ENCODE peak calls at places on chromosomes 4 and X, in ten cellular contexts. S is testis, B is fibroblast of the aortic adventitia, Q is left ventricle myocardium inferior, X is breast epithelium, J is chondrocyte, P is endothelial cell, E is activated B cell treated with CpG ODN at 0.5 μM for 24 hours, L is Calu3, O is choroid plexus epithelial cell. A is an unnamed sample.

GRCh38 chr4:142656178-142656577 is 189.9 kb downstream of the INPP4B start:
- DNase-seq in J (no peak), L (peak; percentile 17), Q (no peak), E (no peak), X (no peak), O (peak; percentile 23), S (no peak), P (no peak), B (peak; percentile 23), A (no peak)

GRCh38 chrX:97547873-97548578 is 664.3 kb downstream of the RPA4 start:
- DNase-seq in S (no peak), P (no peak), O (peak; percentile 37), B (peak; percentile 13), E (no peak), Q (no peak), L (no peak), J (no peak), X (no peak), A (no peak)

GRCh38 chr4:26343041-26343403 is 22.2 kb downstream of the RBPJ start:
- DNase-seq in B (peak; percentile 36), Q (no peak), P (no peak), X (no peak), S (no peak), L (no peak), J (no peak), O (peak; percentile 42), E (no peak), A (no peak)

GRCh38 chrX:74779175-74779574 is 146.1 kb downstream of the NEXMIF start:
- DNase-seq in E (no peak), S (no peak), P (no peak), X (no peak), O (no peak), Q (no peak), L (no peak), B (no peak), J (no peak), A (no peak)

GRCh38 chr4:52813546-52813945 is 48.6 kb upstream of the RASL11B start:
- DNase-seq in O (no peak), P (no peak), X (no peak), B (no peak), L (no peak), Q (no peak), J (no peak), S (no peak), E (no peak), A (no peak)

GRCh38 chrX:56794831-56795230 is 65.8 kb downstream of the NBDY start:
- DNase-seq in Q (no peak), P (no peak), E (no peak), S (no peak), J (no peak), X (no peak), O (no peak), B (no peak), L (no peak), A (no peak)

GRCh38 chrX:14095702-14096101 is 66.0 kb upstream of the GEMIN8 start:
- DNase-seq in J (no peak), P (peak; percentile 33), O (peak; percentile 78), S (peak; percentile 45), L (peak; percentile 33), Q (no peak), X (peak; percentile 19), B (peak; percentile 70), E (peak; percentile 11), A (no peak)

GRCh38 chrX:37993857-37994619 is 12.3 kb upstream of the SYTL5 start:
- DNase-seq in J (no peak), E (no peak), X (no peak), S (peak; percentile 16), P (no peak), L (peak; percentile 8), O (no peak), Q (no peak), B (no peak), A (no peak)

GRCh38 chr4:145195167-145195952 is 15.0 kb upstream of the OTUD4 start:
- DNase-seq in Q (no peak), E (no peak), S (no peak), O (no peak), P (no peak), L (no peak), X (no peak), B (no peak), J (no peak), A (no peak)

GRCh38 chr4:168715889-168716288 is 219.0 kb downstream of the PALLD start:
- DNase-seq in J (no peak), P (no peak), E (no peak), Q (no peak), O (no peak), B (no peak), L (no peak), X (no peak), S (no peak), A (no peak)

GRCh38 chr4:158170691-158171455 is 2.0 kb downstream of the GASK1B start:
- DNase-seq in S (peak; percentile 84), E (no peak), B (no peak), L (peak; percentile 71), X (peak; percentile 75), P (no peak), J (peak; percentile 79), Q (peak; percentile 85), O (peak; percentile 53), A (peak; percentile 74)

GRCh38 chr4:832108-832507 is 6.2 kb upstream of the CPLX1 start:
- DNase-seq in S (no peak), P (no peak), L (no peak), O (no peak), J (peak; percentile 68), B (no peak), X (no peak), Q (no peak), E (no peak), A (no peak)

GRCh38 chr4:147853706-147854105 is 121.8 kb downstream of the ARHGAP10 start:
- DNase-seq in E (no peak), Q (no peak), L (no peak), S (no peak), B (peak; percentile 85), P (no peak), J (no peak), O (no peak), X (no peak), A (no peak)

GRCh38 chr4:47577779-47578553 is 92.9 kb downstream of the ATP10D start:
- DNase-seq in E (no peak), S (no peak), L (no peak), O (peak; percentile 97), X (no peak), B (peak; percentile 48), P (no peak), J (no peak), Q (no peak), A (no peak)

GRCh38 chr4:8160572-8160971 is 2.0 kb upstream of the ABLIM2 start:
- DNase-seq in Q (no peak), J (no peak), E (no peak), O (no peak), L (no peak), S (no peak), X (no peak), B (no peak), P (no peak), A (no peak)

DNA sequence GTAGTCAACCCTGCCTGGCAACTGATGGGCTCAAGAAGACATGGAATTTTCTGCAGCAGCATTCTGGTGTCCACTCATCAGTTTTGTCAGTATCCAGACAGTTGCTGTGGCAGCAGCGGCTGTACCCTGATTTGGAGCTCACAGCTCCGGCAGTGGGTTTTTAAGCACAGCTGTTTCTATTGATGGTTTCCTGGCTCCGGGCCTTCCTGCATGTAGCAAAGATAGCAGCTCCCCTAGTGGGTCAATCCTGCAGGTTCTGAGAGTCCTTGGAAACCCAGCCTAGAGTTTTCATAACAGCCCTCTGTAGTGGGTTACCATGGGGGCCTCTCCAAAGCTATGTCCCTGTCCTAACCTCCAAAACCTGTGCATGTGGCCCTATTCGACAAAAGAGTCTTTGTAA is 84.0 kb upstream of the ATP6AP2 start:
- DNase-seq in L (no peak), B (no peak), X (no peak), S (no peak), Q (no peak), O (peak; percentile 64), P (peak; percentile 18), J (no peak), E (no peak), A (no peak)
- TF ChIP-seq CTCF in L (no peak), B (peak; percentile 27), X (no peak), S (no peak), Q (peak; percentile 38), O (peak; percentile 65), P (no peak), J (peak; percentile 38), E (no peak), A (peak; percentile 54)

GRCh38 chrX:130108647-130109428 is 1.5 kb downstream of the ELF4 start:
- DNase-seq in E (no peak), S (no peak), J (no peak), O (no peak), P (no peak), L (peak; percentile 46), Q (peak; percentile 39), X (no peak), B (peak; percentile 42), A (no peak)
- TF ChIP-seq CTCF in E (no peak), S (no peak), J (peak; percentile 35), O (peak; percentile 1), P (no peak), L (no peak), Q (no peak), X (no peak), B (no peak), A (no peak)

GRCh38 chr4:83281326-83281725 is 3.3 kb downstream of the COQ2 start:
- DNase-seq in S (no peak), E (no peak), L (no peak), B (no peak), P (no peak), X (no peak), Q (no peak), J (no peak), O (peak; percentile 28), A (no peak)

GRCh38 chr4:83285022-83285387 is 407 bp upstream of the COQ2 start:
- DNase-seq in L (peak; percentile 2), P (peak; percentile 7), O (peak; percentile 74), J (no peak), S (no peak), B (peak; percentile 58), X (no peak), E (no peak), Q (no peak), A (no peak)

GRCh38 chr4:83282049-83282535 is 2.5 kb downstream of the COQ2 start:
- DNase-seq in L (peak; percentile 41), B (peak; percentile 80), E (no peak), O (peak; percentile 80), P (peak; percentile 51), X (no peak), J (no peak), S (peak; percentile 51), Q (no peak), A (no peak)

GRCh38 chr4:83284161-83285021 is at the start of gene COQ2:
- DNase-seq in O (peak; percentile 97), L (peak; percentile 93), X (peak; percentile 93), P (peak; percentile 97), E (peak; percentile 96), Q (peak; percentile 96), S (peak; percentile 96), B (peak; percentile 94), J (peak; percentile 97), A (peak; percentile 96)
- TF ChIP-seq CTCF in O (peak; percentile 21), L (no peak), X (peak; percentile 56), P (peak; percentile 30), E (no peak), Q (peak; percentile 65), S (no peak), B (peak; percentile 20), J (peak; percentile 69), A (peak; percentile 61)

DNA sequence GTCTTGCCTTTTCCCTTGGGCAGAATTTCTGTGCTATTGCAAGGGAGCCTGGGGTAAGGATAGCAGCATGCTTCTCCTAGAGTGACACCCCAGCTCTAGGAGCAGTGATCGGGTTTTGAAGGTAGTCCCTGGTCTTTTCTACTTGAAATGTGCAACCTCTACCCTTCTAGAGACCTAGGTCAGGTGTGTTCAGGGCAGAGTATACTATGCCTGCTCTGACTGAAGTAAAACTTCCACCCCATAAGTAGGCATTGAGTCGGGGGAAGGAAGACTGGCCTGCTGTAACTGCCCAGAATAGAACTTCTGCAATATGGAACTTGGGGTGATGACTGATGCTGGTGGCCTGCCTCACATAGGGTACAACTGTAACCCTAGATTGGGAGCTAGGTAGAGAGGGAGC is 80.9 kb downstream of the ARHGAP36 start:
- DNase-seq in Q (no peak), X (no peak), O (no peak), J (no peak), B (no peak), P (no peak), E (no peak), S (no peak), L (no peak), A (no peak)
- TF ChIP-seq CTCF in Q (no peak), X (no peak), O (no peak), J (no peak), B (no peak), P (no peak), E (no peak), S (no peak), L (no peak), A (no peak)

A was measured in type B pancreatic cell.